ENCODE peak calls at places on chromosomes 13 and 19, in nine cellular contexts. One of them, this sample, is unnamed.

GRCh38 chr19:49871349-49871985 is 4.1 kb upstream of the PNKP start:
- DNase-seq in effector memory CD4-positive, alpha-beta T cell: no peak
- DNase-seq in psoas muscle: peak; percentile 15
- DNase-seq in neural progenitor cell: no peak
- DNase-seq in left ventricle myocardium inferior: no peak
- DNase-seq in testis: no peak
- DNase-seq in aorta: no peak
- DNase-seq in right atrium auricular region: no peak
- DNase-seq in sigmoid colon: no peak
- DNase-seq in this sample: no peak

GRCh38 chr13:94417294-94417693 is 62.2 kb downstream of the DCT start:
- DNase-seq in right atrium auricular region: no peak
- DNase-seq in neural progenitor cell: no peak
- DNase-seq in psoas muscle: no peak
- DNase-seq in testis: no peak
- DNase-seq in aorta: no peak
- DNase-seq in effector memory CD4-positive, alpha-beta T cell: no peak
- DNase-seq in left ventricle myocardium inferior: no peak
- DNase-seq in sigmoid colon: no peak
- DNase-seq in this sample: no peak

GRCh38 chr13:101408154-101408553 is 8.2 kb downstream of the NALCN start:
- DNase-seq in psoas muscle: no peak
- DNase-seq in neural progenitor cell: no peak
- DNase-seq in effector memory CD4-positive, alpha-beta T cell: no peak
- DNase-seq in sigmoid colon: no peak
- DNase-seq in left ventricle myocardium inferior: no peak
- DNase-seq in testis: no peak
- DNase-seq in aorta: no peak
- DNase-seq in right atrium auricular region: no peak
- DNase-seq in this sample: no peak

GRCh38 chr19:16397791-16398529 is 73.3 kb downstream of the KLF2 start:
- DNase-seq in aorta: no peak
- DNase-seq in effector memory CD4-positive, alpha-beta T cell: no peak
- DNase-seq in right atrium auricular region: peak; percentile 77
- DNase-seq in neural progenitor cell: no peak
- DNase-seq in left ventricle myocardium inferior: no peak
- DNase-seq in sigmoid colon: no peak
- DNase-seq in testis: peak; percentile 54
- DNase-seq in psoas muscle: no peak
- DNase-seq in this sample: no peak

GRCh38 chr19:13619203-13619632 is 112.9 kb upstream of the CACNA1A start:
- DNase-seq in right atrium auricular region: no peak
- DNase-seq in sigmoid colon: no peak
- DNase-seq in testis: no peak
- DNase-seq in left ventricle myocardium inferior: no peak
- DNase-seq in neural progenitor cell: no peak
- DNase-seq in effector memory CD4-positive, alpha-beta T cell: no peak
- DNase-seq in psoas muscle: no peak
- DNase-seq in aorta: no peak
- DNase-seq in this sample: peak; percentile 51

GRCh38 chr13:90230311-90230710 is 1117.2 kb upstream of the MIR17HG start:
- DNase-seq in sigmoid colon: no peak
- DNase-seq in left ventricle myocardium inferior: no peak
- DNase-seq in neural progenitor cell: no peak
- DNase-seq in testis: no peak
- DNase-seq in aorta: no peak
- DNase-seq in psoas muscle: no peak
- DNase-seq in right atrium auricular region: no peak
- DNase-seq in effector memory CD4-positive, alpha-beta T cell: no peak
- DNase-seq in this sample: no peak

GRCh38 chr13:98050041-98050466 is 92.8 kb upstream of the FARP1 start:
- DNase-seq in left ventricle myocardium inferior: no peak
- DNase-seq in neural progenitor cell: no peak
- DNase-seq in aorta: no peak
- DNase-seq in effector memory CD4-positive, alpha-beta T cell: no peak
- DNase-seq in psoas muscle: no peak
- DNase-seq in testis: no peak
- DNase-seq in right atrium auricular region: no peak
- DNase-seq in sigmoid colon: no peak
- DNase-seq in this sample: no peak

GRCh38 chr19:39599116-39599515 is 3.2 kb upstream of the LGALS13 start:
- DNase-seq in right atrium auricular region: no peak
- DNase-seq in aorta: no peak
- DNase-seq in effector memory CD4-positive, alpha-beta T cell: no peak
- DNase-seq in left ventricle myocardium inferior: no peak
- DNase-seq in sigmoid colon: no peak
- DNase-seq in testis: peak; percentile 16
- DNase-seq in neural progenitor cell: peak; percentile 77
- DNase-seq in psoas muscle: no peak
- DNase-seq in this sample: no peak

DNA sequence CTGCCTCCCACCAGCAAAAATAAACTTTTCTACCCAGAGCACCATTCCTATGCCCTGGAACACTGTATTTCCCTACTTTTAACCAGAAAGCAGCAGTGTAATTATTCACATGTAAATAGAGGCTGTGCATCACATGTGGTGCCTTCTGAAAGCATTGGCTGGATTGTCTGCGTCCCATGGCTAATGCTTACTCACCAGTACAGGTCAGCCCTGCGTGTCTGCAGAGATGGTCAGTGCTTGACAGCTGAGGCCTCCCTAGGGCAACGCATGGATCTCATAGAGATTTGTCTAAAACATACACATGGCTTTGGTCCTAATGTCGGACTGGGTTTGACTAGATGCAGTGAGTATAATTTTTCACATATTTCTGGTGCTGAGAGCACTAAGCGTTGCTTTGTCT is 64.2 kb downstream of the DPY19L3 start:
- DNase-seq in effector memory CD4-positive, alpha-beta T cell: no peak
- DNase-seq in aorta: no peak
- DNase-seq in neural progenitor cell: no peak
- DNase-seq in right atrium auricular region: no peak
- DNase-seq in testis: no peak
- DNase-seq in psoas muscle: no peak
- DNase-seq in sigmoid colon: no peak
- DNase-seq in left ventricle myocardium inferior: no peak
- DNase-seq in this sample: no peak
- H3K4me1 ChIP-seq in effector memory CD4-positive, alpha-beta T cell: no peaks in the 10 kb centered on the region
- H3K4me1 ChIP-seq in aorta: no peaks in the 10 kb centered on the region
- H3K4me1 ChIP-seq in neural progenitor cell: peaks cover 13% of the 10 kb centered on the region
- H3K4me1 ChIP-seq in right atrium auricular region: no peaks in the 10 kb centered on the region
- H3K4me1 ChIP-seq in testis: no peaks in the 10 kb centered on the region
- H3K4me1 ChIP-seq in psoas muscle: no peaks in the 10 kb centered on the region
- H3K4me1 ChIP-seq in sigmoid colon: no peaks in the 10 kb centered on the region
- H3K4me1 ChIP-seq in left ventricle myocardium inferior: no peaks in the 10 kb centered on the region
- H3K4me1 ChIP-seq in this sample: no peaks in the 10 kb centered on the region

GRCh38 chr19:5877869-5878268 is 7.5 kb upstream of the FUT5 start:
- DNase-seq in left ventricle myocardium inferior: no peak
- DNase-seq in neural progenitor cell: peak; percentile 57
- DNase-seq in aorta: no peak
- DNase-seq in right atrium auricular region: no peak
- DNase-seq in effector memory CD4-positive, alpha-beta T cell: no peak
- DNase-seq in sigmoid colon: no peak
- DNase-seq in psoas muscle: no peak
- DNase-seq in testis: no peak
- DNase-seq in this sample: no peak

GRCh38 chr19:5880604-5881078 is 10.3 kb upstream of the FUT5 start:
- DNase-seq in testis: peak; percentile 51
- DNase-seq in effector memory CD4-positive, alpha-beta T cell: no peak
- DNase-seq in neural progenitor cell: no peak
- DNase-seq in aorta: no peak
- DNase-seq in right atrium auricular region: no peak
- DNase-seq in sigmoid colon: peak; percentile 97
- DNase-seq in psoas muscle: peak; percentile 57
- DNase-seq in left ventricle myocardium inferior: peak; percentile 78
- DNase-seq in this sample: no peak

GRCh38 chr19:5882421-5882968 is 12.2 kb upstream of the FUT5 start:
- DNase-seq in right atrium auricular region: no peak
- DNase-seq in sigmoid colon: no peak
- DNase-seq in psoas muscle: no peak
- DNase-seq in effector memory CD4-positive, alpha-beta T cell: no peak
- DNase-seq in aorta: no peak
- DNase-seq in testis: no peak
- DNase-seq in neural progenitor cell: no peak
- DNase-seq in left ventricle myocardium inferior: no peak
- DNase-seq in this sample: no peak

GRCh38 chr19:5880196-5880595 is 9.9 kb upstream of the FUT5 start:
- DNase-seq in right atrium auricular region: no peak
- DNase-seq in testis: no peak
- DNase-seq in sigmoid colon: no peak
- DNase-seq in neural progenitor cell: no peak
- DNase-seq in left ventricle myocardium inferior: no peak
- DNase-seq in effector memory CD4-positive, alpha-beta T cell: no peak
- DNase-seq in aorta: no peak
- DNase-seq in psoas muscle: no peak
- DNase-seq in this sample: no peak

DNA sequence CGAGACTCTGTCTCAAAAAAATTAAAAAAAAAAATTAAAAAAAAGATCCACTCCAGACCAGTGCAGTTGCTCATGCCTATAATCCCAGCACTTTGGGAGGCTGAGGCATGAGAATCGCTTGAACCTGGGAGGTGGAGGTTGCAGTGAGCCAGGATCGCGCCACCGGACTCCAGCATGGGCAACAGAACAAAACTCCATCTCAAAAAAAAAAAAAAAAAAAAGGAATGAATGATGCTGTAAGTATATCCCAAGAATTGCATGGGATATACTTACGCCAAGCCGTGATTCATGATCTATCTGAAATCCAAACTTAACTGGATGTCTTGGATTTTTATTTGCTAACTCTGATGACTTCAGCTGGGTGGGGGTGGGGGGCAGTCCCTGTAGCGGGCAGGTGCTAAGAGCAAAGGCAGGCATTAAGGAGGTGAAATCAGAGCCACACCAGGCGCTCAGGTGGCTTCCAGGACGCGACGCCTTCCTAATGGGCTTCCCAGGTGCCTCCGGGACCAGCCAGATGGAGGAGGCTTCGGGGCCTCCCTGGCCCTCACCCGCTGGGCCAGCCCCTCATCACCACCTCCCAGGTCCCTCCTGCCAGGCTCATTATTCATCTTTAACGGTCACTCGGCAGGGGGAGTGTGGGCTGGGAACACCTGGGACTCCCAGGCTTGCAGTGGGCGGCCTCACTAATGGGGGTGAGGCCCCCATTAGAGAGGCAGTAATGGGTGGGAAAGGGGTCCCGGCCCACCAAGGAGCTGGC is 11.4 kb upstream of the FUT5 start:
- DNase-seq in right atrium auricular region: no peak
- DNase-seq in neural progenitor cell: no peak
- DNase-seq in aorta: no peak
- DNase-seq in sigmoid colon: no peak
- DNase-seq in effector memory CD4-positive, alpha-beta T cell: no peak
- DNase-seq in psoas muscle: no peak
- DNase-seq in testis: no peak
- DNase-seq in left ventricle myocardium inferior: no peak
- DNase-seq in this sample: no peak
- H3K27ac ChIP-seq in right atrium auricular region: peak overlapping the region; percentile 84
- H3K27ac ChIP-seq in neural progenitor cell: no peak overlapping the region
- H3K27ac ChIP-seq in aorta: no peak overlapping the region
- H3K27ac ChIP-seq in sigmoid colon: peak overlapping the region; percentile 79
- H3K27ac ChIP-seq in effector memory CD4-positive, alpha-beta T cell: no peak overlapping the region
- H3K27ac ChIP-seq in psoas muscle: no peak overlapping the region
- H3K27ac ChIP-seq in testis: no peak overlapping the region
- H3K27ac ChIP-seq in left ventricle myocardium inferior: no peak overlapping the region
- H3K27ac ChIP-seq in this sample: no peak overlapping the region

DNA sequence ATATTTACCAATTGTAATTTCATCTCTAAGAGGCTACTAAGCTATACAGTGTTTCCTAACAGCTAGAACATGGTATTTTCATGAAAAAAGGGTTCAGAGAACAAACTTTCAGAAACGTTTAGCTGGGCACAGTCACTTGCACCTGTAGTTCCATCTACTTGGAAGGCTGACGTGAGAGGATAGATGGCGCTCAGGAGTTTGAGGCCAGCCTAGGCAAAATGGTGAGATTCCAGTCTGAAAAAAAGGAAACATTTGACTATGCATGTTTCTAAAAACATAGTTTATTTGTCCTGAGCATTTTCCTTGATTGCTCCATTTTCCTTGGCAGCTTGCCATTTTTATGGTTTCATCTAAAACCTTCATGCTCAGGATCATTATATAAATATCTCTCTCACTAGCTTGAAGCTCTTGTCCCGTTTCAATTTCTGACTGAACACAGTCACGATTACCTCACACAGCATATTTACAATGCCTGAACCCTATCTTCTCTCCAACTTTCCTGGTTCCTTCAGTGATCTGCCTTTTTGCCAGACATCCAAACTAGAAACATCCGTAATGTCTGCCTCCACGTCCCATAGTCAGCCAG is 200.8 kb downstream of the RGCC start:
- DNase-seq in sigmoid colon: no peak
- DNase-seq in psoas muscle: no peak
- DNase-seq in aorta: no peak
- DNase-seq in effector memory CD4-positive, alpha-beta T cell: no peak
- DNase-seq in testis: no peak
- DNase-seq in right atrium auricular region: no peak
- DNase-seq in neural progenitor cell: no peak
- DNase-seq in left ventricle myocardium inferior: no peak
- DNase-seq in this sample: no peak
- H3K4me1 ChIP-seq in sigmoid colon: no peaks in the 10 kb centered on the region
- H3K4me1 ChIP-seq in psoas muscle: no peaks in the 10 kb centered on the region
- H3K4me1 ChIP-seq in aorta: no peaks in the 10 kb centered on the region
- H3K4me1 ChIP-seq in effector memory CD4-positive, alpha-beta T cell: no peaks in the 10 kb centered on the region
- H3K4me1 ChIP-seq in testis: no peaks in the 10 kb centered on the region
- H3K4me1 ChIP-seq in right atrium auricular region: no peaks in the 10 kb centered on the region
- H3K4me1 ChIP-seq in neural progenitor cell: no peaks in the 10 kb centered on the region
- H3K4me1 ChIP-seq in left ventricle myocardium inferior: no peaks in the 10 kb centered on the region
- H3K4me1 ChIP-seq in this sample: no peaks in the 10 kb centered on the region

GRCh38 chr19:54451997-54452396 is 3.0 kb downstream of the LENG8 start:
- DNase-seq in left ventricle myocardium inferior: no peak
- DNase-seq in right atrium auricular region: no peak
- DNase-seq in sigmoid colon: no peak
- DNase-seq in neural progenitor cell: no peak
- DNase-seq in effector memory CD4-positive, alpha-beta T cell: no peak
- DNase-seq in psoas muscle: peak; percentile 13
- DNase-seq in aorta: peak; percentile 26
- DNase-seq in testis: no peak
- DNase-seq in this sample: no peak

GRCh38 chr19:54448774-54449700 is at the start of gene LENG8:
- DNase-seq in psoas muscle: peak; percentile 98
- DNase-seq in neural progenitor cell: peak; percentile 96
- DNase-seq in left ventricle myocardium inferior: peak; percentile 98
- DNase-seq in effector memory CD4-positive, alpha-beta T cell: peak; percentile 96
- DNase-seq in sigmoid colon: peak; percentile 99
- DNase-seq in aorta: peak; percentile 99
- DNase-seq in right atrium auricular region: peak; percentile 99
- DNase-seq in testis: peak; percentile 99
- DNase-seq in this sample: peak; percentile 91

GRCh38 chr19:54448037-54448773 is 794 bp upstream of the LENG8 start:
- DNase-seq in right atrium auricular region: peak; percentile 74
- DNase-seq in left ventricle myocardium inferior: peak; percentile 52
- DNase-seq in sigmoid colon: peak; percentile 84
- DNase-seq in psoas muscle: peak; percentile 57
- DNase-seq in aorta: peak; percentile 81
- DNase-seq in effector memory CD4-positive, alpha-beta T cell: peak; percentile 23
- DNase-seq in testis: peak; percentile 81
- DNase-seq in neural progenitor cell: peak; percentile 75
- DNase-seq in this sample: peak; percentile 51

GRCh38 chr19:54451331-54451871 is 2.4 kb downstream of the LENG8 start:
- DNase-seq in left ventricle myocardium inferior: no peak
- DNase-seq in aorta: peak; percentile 48
- DNase-seq in neural progenitor cell: no peak
- DNase-seq in effector memory CD4-positive, alpha-beta T cell: no peak
- DNase-seq in sigmoid colon: no peak
- DNase-seq in right atrium auricular region: no peak
- DNase-seq in testis: no peak
- DNase-seq in psoas muscle: peak; percentile 17
- DNase-seq in this sample: no peak

GRCh38 chr19:54449701-54450069 is 686 bp downstream of the LENG8 start:
- DNase-seq in aorta: no peak
- DNase-seq in neural progenitor cell: no peak
- DNase-seq in psoas muscle: no peak
- DNase-seq in right atrium auricular region: no peak
- DNase-seq in left ventricle myocardium inferior: no peak
- DNase-seq in sigmoid colon: no peak
- DNase-seq in testis: no peak
- DNase-seq in effector memory CD4-positive, alpha-beta T cell: no peak
- DNase-seq in this sample: no peak
- H3K27ac ChIP-seq in aorta: peak overlapping the region; percentile 95
- H3K27ac ChIP-seq in neural progenitor cell: no peak overlapping the region
- H3K27ac ChIP-seq in psoas muscle: peak overlapping the region; percentile 94
- H3K27ac ChIP-seq in right atrium auricular region: peak overlapping the region; percentile 95
- H3K27ac ChIP-seq in left ventricle myocardium inferior: peak overlapping the region; percentile 99
- H3K27ac ChIP-seq in sigmoid colon: peak overlapping the region; percentile 98
- H3K27ac ChIP-seq in testis: peak overlapping the region; percentile 93
- H3K27ac ChIP-seq in effector memory CD4-positive, alpha-beta T cell: peak overlapping the region; percentile 95
- H3K27ac ChIP-seq in this sample: peak overlapping the region; percentile 94

This sample was measured in foreskin keratinocyte.